ENCODE peak calls at places on chromosomes 16 and 17, in six cellular contexts. S is A549, M is prostate gland, U is sigmoid colon, C is uterus, E is stomach. N is an unnamed sample.

GRCh38 chr17:64426584-64426983 is 22.3 kb upstream of the MILR1 start:
- DNase-seq in S (no peak), M (no peak), U (no peak), C (no peak), E (no peak), N (no peak)

GRCh38 chr16:85553436-85554113 is 59.5 kb upstream of the GSE1 start:
- DNase-seq in S (peak; percentile 62), M (no peak), U (no peak), C (peak; percentile 46), E (peak; percentile 79), N (peak; percentile 82)

GRCh38 chr17:7323731-7324437 is 5.3 kb downstream of the NEURL4 start:
- DNase-seq in S (peak; percentile 83), M (peak; percentile 43), U (peak; percentile 71), C (no peak), E (peak; percentile 67), N (no peak)

GRCh38 chr16:14444979-14445810 is 184.9 kb downstream of the PARN start:
- DNase-seq in S (no peak), M (no peak), U (no peak), C (no peak), E (no peak), N (no peak)

GRCh38 chr16:57471852-57472664 is 9.6 kb downstream of the POLR2C start:
- DNase-seq in S (peak; percentile 93), M (no peak), U (no peak), C (no peak), E (no peak), N (no peak)

GRCh38 chr16:49986351-49987124 is 38.5 kb upstream of the CNEP1R1 start:
- DNase-seq in S (no peak), M (no peak), U (no peak), C (no peak), E (peak; percentile 27), N (peak; percentile 30)

GRCh38 chr17:2056221-2057129 is 1.6 kb downstream of the HIC1 start:
- DNase-seq in S (no peak), M (no peak), U (peak; percentile 75), C (peak; percentile 50), E (no peak), N (no peak)

GRCh38 chr17:74748279-74748528 is 224 bp upstream of the NHERF1 start:
- DNase-seq in S (peak; percentile 93), M (no peak), U (no peak), C (no peak), E (no peak), N (peak; percentile 98)

GRCh38 chr17:7195971-7196370 is 16.8 kb upstream of the ASGR1 start:
- DNase-seq in S (no peak), M (no peak), U (no peak), C (no peak), E (no peak), N (no peak)

GRCh38 chr16:8063151-8063550 is 527.2 kb downstream of the TMEM114 start:
- DNase-seq in S (no peak), M (no peak), U (no peak), C (no peak), E (no peak), N (no peak)

GRCh38 chr16:67227567-67227921 is 614 bp downstream of the TMEM208 start:
- DNase-seq in S (no peak), M (no peak), U (no peak), C (no peak), E (no peak), N (no peak)

GRCh38 chr16:73864868-73865267 is 431.7 kb upstream of the PSMD7 start:
- DNase-seq in S (no peak), M (no peak), U (no peak), C (no peak), E (no peak), N (no peak)

GRCh38 chr16:4506450-4506849 is 30.3 kb downstream of the HMOX2 start:
- DNase-seq in S (peak; percentile 62), M (peak; percentile 71), U (peak; percentile 82), C (peak; percentile 70), E (peak; percentile 65), N (peak; percentile 59)

GRCh38 chr17:19238167-19238505 is 970 bp downstream of the EPN2 start:
- DNase-seq in S (peak; percentile 58), M (peak; percentile 46), U (peak; percentile 79), C (peak; percentile 51), E (peak; percentile 55), N (peak; percentile 25)

GRCh38 chr16:27230562-27230991 is 27.3 kb downstream of the KDM8 start:
- DNase-seq in S (no peak), M (no peak), U (no peak), C (no peak), E (peak; percentile 76), N (no peak)

GRCh38 chr17:72158895-72159885 is 38.4 kb downstream of the SOX9 start:
- DNase-seq in S (no peak), M (no peak), U (no peak), C (no peak), E (no peak), N (no peak)

GRCh38 chr17:39650121-39650579 is 13.2 kb downstream of the STARD3 start:
- DNase-seq in S (no peak), M (no peak), U (no peak), C (no peak), E (no peak), N (no peak)
- TF ChIP-seq POLR2A in S (no peak), M (no peak), U (no peak), C (no peak), E (no peak), N (no peak)

DNA sequence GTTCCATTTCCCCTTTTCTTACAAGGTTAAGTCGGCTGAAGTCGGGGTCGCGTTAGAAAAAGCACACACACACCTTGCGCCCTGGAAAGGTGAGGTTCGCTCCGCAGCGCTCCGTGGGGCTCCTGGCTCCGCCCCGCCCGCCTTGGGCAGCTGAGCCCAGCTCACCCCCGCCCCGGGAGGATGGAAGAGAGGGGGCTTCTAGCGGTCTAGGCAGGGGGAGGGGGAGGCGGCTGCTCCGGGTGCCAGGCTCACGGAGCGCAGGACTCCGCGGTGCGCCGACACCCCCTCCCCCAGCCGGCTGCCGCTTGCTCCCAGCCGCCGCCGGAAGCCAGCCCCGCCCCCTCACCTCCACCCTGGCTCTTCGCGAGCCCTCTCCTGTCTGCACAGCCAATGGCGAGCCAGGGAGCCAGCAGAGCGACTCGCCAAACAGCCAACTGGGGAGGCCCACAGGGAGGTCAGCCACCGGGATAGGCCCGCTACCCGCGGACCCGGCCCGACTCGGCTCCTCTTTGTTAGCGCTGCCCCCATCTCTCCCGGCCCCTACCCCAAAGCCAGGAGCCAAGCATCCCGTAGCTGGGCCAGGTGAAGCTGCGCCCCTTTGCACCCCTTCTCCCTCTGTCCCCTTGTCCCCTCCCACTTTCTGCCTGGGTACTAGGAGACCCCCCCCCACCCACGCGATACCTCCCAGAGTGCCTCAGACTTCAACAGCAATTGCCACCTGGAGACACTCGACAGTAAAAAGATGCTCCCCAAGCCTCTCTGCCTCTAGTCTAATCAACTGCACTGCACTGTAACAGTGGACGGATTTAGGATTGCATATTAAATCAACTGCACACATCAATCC is 30.2 kb downstream of the FAM222B start:
- DNase-seq in S (peak; percentile 100), M (peak; percentile 98), U (peak; percentile 99), C (peak; percentile 96), E (peak; percentile 97), N (peak; percentile 99)
- TF ChIP-seq POLR2A in S (peak; percentile 54), M (peak; percentile 59), U (peak; percentile 19), C (peak; percentile 48), E (no peak), N (peak; percentile 26)

GRCh38 chr17:50547035-50547735 is at the start of gene SPATA20:
- DNase-seq in S (peak; percentile 89), M (peak; percentile 93), U (peak; percentile 97), C (peak; percentile 92), E (peak; percentile 95), N (peak; percentile 96)
- TF ChIP-seq POLR2A in S (peak; percentile 83), M (peak; percentile 93), U (peak; percentile 11), C (peak; percentile 90), E (no peak), N (peak; percentile 84)

DNA sequence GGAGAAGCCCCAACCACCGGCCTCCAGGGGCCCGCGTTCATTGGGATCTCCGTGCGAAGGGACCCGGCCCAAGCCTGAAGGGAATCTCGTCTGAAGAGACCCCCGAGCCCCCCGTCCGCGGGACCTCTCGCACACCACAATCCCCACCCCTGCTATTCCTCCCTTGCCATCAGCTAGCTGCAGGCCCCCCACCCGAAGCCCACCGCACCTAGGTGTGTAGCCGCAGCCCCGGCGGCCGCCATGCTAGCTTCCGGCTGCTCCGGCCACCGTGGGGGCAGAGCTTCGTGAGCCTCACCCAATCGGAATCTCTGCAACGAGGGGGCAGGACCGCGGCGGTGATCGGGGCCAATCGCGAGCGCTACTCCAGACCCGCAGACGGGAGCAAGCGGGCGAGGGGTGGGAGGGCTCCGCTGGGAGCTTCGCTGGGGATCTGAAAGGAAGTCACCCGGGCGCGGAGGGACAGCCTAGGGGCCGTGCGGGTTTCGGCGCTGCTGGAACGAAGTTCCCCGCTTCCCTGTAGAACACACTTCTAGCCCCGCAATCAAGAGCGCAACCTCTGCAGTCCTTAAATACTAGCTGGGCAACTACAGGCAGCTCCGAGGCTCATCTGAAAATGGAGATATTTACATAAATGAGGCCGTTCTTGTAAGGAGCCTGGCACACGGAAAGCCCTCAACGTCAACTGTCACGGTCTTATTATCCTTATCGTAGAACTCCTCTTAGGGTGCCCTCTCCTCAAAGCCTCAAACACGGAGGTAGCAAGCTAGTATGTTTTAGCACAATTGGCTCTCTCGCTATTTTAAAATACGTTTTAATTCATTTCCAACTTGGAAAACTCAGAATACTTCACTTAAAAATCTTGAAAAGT is at the start of gene PIGS:
- DNase-seq in S (peak; percentile 100), M (peak; percentile 97), U (peak; percentile 97), C (peak; percentile 91), E (peak; percentile 97), N (peak; percentile 99)
- TF ChIP-seq POLR2A in S (peak; percentile 84), M (peak; percentile 94), U (peak; percentile 69), C (peak; percentile 71), E (peak; percentile 69), N (peak; percentile 92)